ENCODE peak calls at places on chromosomes 6 and 20, in eight cellular contexts. D is astrocyte; P is GDM1; H is stomach; W is CD8-positive, alpha-beta memory T cell; U is fibroblast of the aortic adventitia; F is nephron progenitor cell; A is occipital lobe. X is an unnamed sample.

GRCh38 chr6:160534050-160534696 is 129.9 kb downstream of the LPA start:
- DNase-seq in A (no peak), W (peak; percentile 53), D (peak; percentile 10), H (peak; percentile 56), P (no peak), U (peak; percentile 53), F (peak; percentile 80), X (no peak)

GRCh38 chr6:105781248-105781647 is 304.9 kb upstream of the PRDM1 start:
- DNase-seq in U (no peak), W (no peak), P (no peak), D (no peak), A (no peak), F (no peak), H (no peak), X (no peak)

GRCh38 chr20:20318318-20319161 is 49.4 kb upstream of the INSM1 start:
- DNase-seq in P (no peak), W (no peak), U (peak; percentile 2), H (no peak), F (no peak), A (no peak), D (no peak), X (no peak)

GRCh38 chr6:156840136-156840535 is 63.0 kb downstream of the ARID1B start:
- DNase-seq in A (no peak), W (no peak), F (no peak), H (no peak), D (no peak), P (no peak), U (peak; percentile 58), X (no peak)

GRCh38 chr6:190596-191395 is 101.5 kb upstream of the DUSP22 start:
- DNase-seq in A (no peak), W (no peak), H (no peak), U (no peak), P (peak; percentile 14), F (peak; percentile 18), D (no peak), X (no peak)

GRCh38 chr6:106275692-106276091 is 49.9 kb downstream of the ATG5 start:
- DNase-seq in W (no peak), H (no peak), F (no peak), P (no peak), A (no peak), U (no peak), D (peak; percentile 84), X (no peak)

GRCh38 chr6:81465859-81466258 is 286.6 kb downstream of the TENT5A start:
- DNase-seq in H (no peak), F (no peak), U (peak; percentile 59), P (no peak), W (no peak), A (no peak), D (no peak), X (no peak)

GRCh38 chr20:41798926-41799502 is 180.8 kb upstream of the CHD6 start:
- DNase-seq in W (no peak), A (no peak), F (no peak), U (no peak), H (no peak), P (no peak), D (no peak), X (no peak)

GRCh38 chr6:98644063-98644462 is 190.3 kb upstream of the POU3F2 start:
- DNase-seq in U (no peak), D (no peak), P (no peak), H (no peak), W (no peak), A (no peak), F (no peak), X (no peak)

GRCh38 chr6:86107985-86108384 is 465.3 kb upstream of the SYNCRIP start:
- DNase-seq in D (no peak), F (no peak), U (no peak), P (no peak), A (no peak), H (no peak), W (no peak), X (no peak)

GRCh38 chr6:159168536-159169192 is 536 bp upstream of the FNDC1 start:
- DNase-seq in U (peak; percentile 30), W (no peak), P (no peak), A (no peak), F (peak; percentile 73), H (peak; percentile 38), D (peak; percentile 36), X (no peak)

GRCh38 chr6:117174835-117175360 is 90.5 kb upstream of the VGLL2 start:
- DNase-seq in F (no peak), P (no peak), W (no peak), U (no peak), A (no peak), H (no peak), D (no peak), X (no peak)

GRCh38 chr6:38510205-38510604 is 129.5 kb downstream of the BTBD9 start:
- DNase-seq in W (no peak), D (peak; percentile 52), U (peak; percentile 9), P (no peak), A (no peak), H (no peak), F (no peak), X (no peak)